ENCODE peak calls at places on chromosomes 6 and 20, in nine cellular contexts. Q is aorta, I is upper lobe of right lung, D is heart right ventricle, B is Peyer's patch, N is mesenchymal stem cell, Y is left ventricle myocardium inferior, C is heart left ventricle, E is dorsolateral prefrontal cortex. T is an unnamed sample.

GRCh38 chr20:50804453-50805348 is 9.8 kb downstream of the BCAS4 start:
- DNase-seq in E (no peak), N (no peak), D (no peak), Q (no peak), I (no peak), C (no peak), Y (no peak), B (no peak), T (no peak)

GRCh38 chr20:58019027-58019849 is 209.2 kb downstream of the ANKRD60 start:
- DNase-seq in B (no peak), Y (no peak), D (no peak), Q (peak), C (no peak), N (no peak), I (no peak), E (no peak), T (no peak)

GRCh38 chr6:22042713-22043112 is 254.1 kb downstream of the PRL start:
- DNase-seq in N (no peak), C (no peak), B (no peak), I (no peak), D (peak), Q (no peak), E (no peak), Y (peak), T (no peak)

GRCh38 chr6:128929869-128930268 is 46.9 kb downstream of the LAMA2 start:
- DNase-seq in E (no peak), Y (no peak), C (no peak), B (no peak), I (no peak), D (no peak), N (no peak), Q (no peak), T (no peak)

GRCh38 chr6:6900566-6901204 is 207.1 kb upstream of the RREB1 start:
- DNase-seq in B (no peak), E (no peak), N (no peak), C (no peak), Y (no peak), D (no peak), Q (no peak), I (no peak), T (no peak)

GRCh38 chr6:21678990-21679389 is 85.4 kb downstream of the SOX4 start:
- DNase-seq in B (no peak), N (peak), C (no peak), Y (no peak), Q (no peak), E (no peak), D (no peak), I (no peak), T (no peak)

GRCh38 chr20:36908603-36909002 is 32.7 kb downstream of the TLDC2 start:
- DNase-seq in I (no peak), E (no peak), Y (no peak), D (no peak), N (no peak), Q (no peak), C (no peak), B (no peak), T (no peak)

GRCh38 chr6:47563162-47563561 is 85.6 kb downstream of the CD2AP start:
- DNase-seq in E (no peak), Q (no peak), C (no peak), N (no peak), B (no peak), D (no peak), Y (no peak), I (no peak), T (no peak)

GRCh38 chr6:96235927-96236326 is 220.2 kb downstream of the FUT9 start:
- DNase-seq in N (no peak), B (no peak), C (no peak), Q (no peak), I (no peak), Y (no peak), D (no peak), E (no peak), T (no peak)

GRCh38 chr6:142940487-142940886 is 4.5 kb downstream of the HIVEP2 start:
- DNase-seq in C (no peak), D (no peak), E (no peak), I (no peak), Y (no peak), N (peak), Q (no peak), B (no peak), T (no peak)

GRCh38 chr6:10099086-10099499 is 315.8 kb downstream of the TFAP2A start:
- DNase-seq in N (no peak), I (no peak), E (peak), D (no peak), B (no peak), Y (no peak), C (peak), Q (peak), T (peak)

GRCh38 chr6:4136354-4136831 is 1.0 kb upstream of the ECI2 start:
- DNase-seq in Y (no peak), D (no peak), E (no peak), C (no peak), B (no peak), N (no peak), Q (no peak), I (no peak), T (no peak)

GRCh38 chr20:29319725-29320124 is 1937.7 kb upstream of the DEFB115 start:
- DNase-seq in Y (no peak), N (no peak), C (peak), B (no peak), D (no peak), I (no peak), E (no peak), Q (no peak), T (no peak)

GRCh38 chr20:1940581-1940980 is 45.4 kb downstream of the SIRPA start:
- DNase-seq in Q (no peak), D (no peak), C (no peak), E (no peak), Y (no peak), I (no peak), B (no peak), N (no peak), T (no peak)

GRCh38 chr6:166532302-166532701 is 54.2 kb downstream of the RAMACL start:
- DNase-seq in Y (no peak), N (no peak), E (no peak), B (no peak), I (no peak), Q (no peak), C (no peak), D (no peak), T (no peak)

GRCh38 chr20:1776608-1777475 is 118.4 kb upstream of the SIRPA start:
- DNase-seq in N (peak), B (peak), I (peak), Y (peak), Q (peak), E (peak), C (peak), D (peak), T (peak)

GRCh38 chr6:21537660-21538059 is 55.9 kb upstream of the SOX4 start:
- DNase-seq in D (no peak), B (no peak), C (no peak), Y (no peak), Q (no peak), N (no peak), I (no peak), E (no peak), T (no peak)

GRCh38 chr6:107064579-107065065 is 36.6 kb downstream of the MTRES1 start:
- DNase-seq in Y (no peak), I (no peak), N (peak), Q (no peak), C (no peak), E (no peak), D (peak), B (no peak), T (no peak)

GRCh38 chr6:151322570-151322969 is 68.8 kb downstream of the ZBTB2 start:
- DNase-seq in B (no peak), Q (no peak), I (no peak), D (no peak), E (no peak), Y (no peak), C (no peak), N (no peak), T (no peak)

GRCh38 chr20:6993016-6993415 is 225.5 kb downstream of the BMP2 start:
- DNase-seq in I (no peak), N (no peak), E (no peak), B (no peak), D (no peak), Y (no peak), C (no peak), Q (no peak), T (no peak)

GRCh38 chr6:95545226-95545625 is 32.1 kb upstream of the MANEA start:
- DNase-seq in Y (no peak), E (no peak), B (no peak), I (no peak), C (no peak), Q (no peak), N (no peak), D (peak), T (no peak)

GRCh38 chr6:81171991-81172740 is 580.3 kb downstream of the TENT5A start:
- DNase-seq in Y (peak), N (peak), C (no peak), Q (peak), I (no peak), E (no peak), B (no peak), D (peak), T (no peak)

GRCh38 chr6:106514281-106514885 is 114.9 kb downstream of the RTN4IP1 start:
- DNase-seq in D (no peak), Y (no peak), B (no peak), N (no peak), C (no peak), I (no peak), E (no peak), Q (no peak), T (no peak)

GRCh38 chr6:154907293-154907692 is 87.8 kb upstream of the TIAM2 start:
- DNase-seq in C (no peak), E (no peak), B (no peak), I (no peak), Q (peak), Y (no peak), N (no peak), D (no peak), T (no peak)

GRCh38 chr6:83113258-83113657 is 45.8 kb downstream of the DOP1A start:
- DNase-seq in B (no peak), Q (no peak), E (no peak), N (no peak), Y (no peak), D (no peak), C (no peak), I (no peak), T (no peak)

GRCh38 chr6:30841644-30842504 is 42.4 kb upstream of the DDR1 start:
- DNase-seq in B (peak), E (no peak), D (no peak), N (peak), Y (no peak), I (no peak), Q (no peak), C (no peak), T (no peak)

GRCh38 chr6:160172704-160173103 is 51.1 kb downstream of the SLC22A1 start:
- DNase-seq in E (no peak), D (no peak), B (no peak), I (no peak), Y (no peak), C (no peak), Q (no peak), N (no peak), T (no peak)

GRCh38 chr6:137915778-137916177 is 48.7 kb downstream of the TNFAIP3 start:
- DNase-seq in N (no peak), E (no peak), I (no peak), D (no peak), Y (no peak), C (no peak), Q (no peak), B (no peak), T (no peak)

GRCh38 chr6:43951063-43951755 is 176.0 kb downstream of the MRPL14 start:
- DNase-seq in D (peak), Y (peak), E (no peak), Q (no peak), C (no peak), B (peak), I (peak), N (peak), T (no peak)

GRCh38 chr6:16505711-16506362 is 255.4 kb downstream of the ATXN1 start:
- DNase-seq in C (no peak), B (no peak), Y (no peak), Q (no peak), E (peak), D (peak), N (peak), I (no peak), T (no peak)

GRCh38 chr6:26155066-26155925 is 68.1 kb downstream of the HFE start:
- DNase-seq in N (peak), I (peak), B (no peak), Q (no peak), C (no peak), Y (peak), E (peak), D (peak), T (peak)

GRCh38 chr20:61295726-61296628 is 43.9 kb downstream of the CDH4 start:
- DNase-seq in E (no peak), N (no peak), Q (no peak), Y (no peak), B (no peak), I (no peak), C (no peak), D (no peak), T (no peak)

GRCh38 chr6:68238097-68238597 is 396.9 kb upstream of the ADGRB3 start:
- DNase-seq in B (no peak), D (no peak), C (no peak), I (no peak), Y (no peak), E (no peak), N (peak), Q (no peak), T (no peak)

GRCh38 chr20:41052742-41053419 is 24.3 kb downstream of the TOP1 start:
- DNase-seq in D (peak), Q (no peak), N (peak), Y (no peak), B (no peak), E (no peak), I (no peak), C (no peak), T (no peak)

GRCh38 chr20:46894971-46895905 is 595 bp downstream of the EYA2 start:
- DNase-seq in N (no peak), I (no peak), D (no peak), C (no peak), Q (peak), E (no peak), B (no peak), Y (no peak), T (no peak)

GRCh38 chr6:132919476-132919875 is 105.1 kb downstream of the RPS12 start:
- DNase-seq in E (no peak), Q (peak), D (peak), Y (peak), N (peak), C (peak), I (peak), B (no peak), T (peak)

GRCh38 chr20:50837532-50838321 is 42.9 kb downstream of the BCAS4 start:
- DNase-seq in Y (peak), I (no peak), E (peak), C (no peak), N (no peak), B (no peak), D (no peak), Q (peak), T (no peak)

GRCh38 chr6:95614094-95614493 is 36.8 kb downstream of the MANEA start:
- DNase-seq in C (no peak), I (no peak), Y (no peak), N (no peak), Q (no peak), D (no peak), B (no peak), E (no peak), T (no peak)

GRCh38 chr20:40678286-40678835 is 10.7 kb downstream of the MAFB start:
- DNase-seq in E (no peak), Y (no peak), B (no peak), I (no peak), C (no peak), D (no peak), N (no peak), Q (no peak), T (no peak)

GRCh38 chr6:32191696-32192607 is 491 bp downstream of the GPSM3 start:
- DNase-seq in Q (no peak), N (no peak), Y (no peak), C (peak), E (no peak), I (no peak), D (no peak), B (no peak), T (no peak)

GRCh38 chr6:32190946-32191677 is 1.1 kb upstream of the PBX2 start:
- DNase-seq in E (no peak), C (peak), B (no peak), N (no peak), D (no peak), Y (no peak), I (no peak), Q (no peak), T (no peak)

GRCh38 chr6:32194388-32194787 is 1.9 kb upstream of the GPSM3 start:
- DNase-seq in Q (no peak), I (no peak), E (no peak), C (no peak), Y (no peak), N (no peak), B (no peak), D (no peak), T (no peak)

GRCh38 chr6:32190054-32190945 is at the start of gene PBX2:
- DNase-seq in N (peak), E (peak), B (peak), Y (peak), I (peak), D (peak), Q (peak), C (peak), T (peak)

GRCh38 chr6:32192608-32193039 is at the start of gene GPSM3:
- DNase-seq in E (no peak), D (peak), C (peak), Q (peak), B (peak), Y (peak), I (peak), N (peak), T (no peak)
- H3K27ac ChIP-seq in E (peak), D (peak), C (peak), Q (no peak), B (peak), Y (peak), I (peak), N (no peak), T (peak)

GRCh38 chr20:44218441-44218840 is 7.9 kb upstream of the OSER1 start:
- DNase-seq in B (no peak), Y (no peak), Q (no peak), E (no peak), N (no peak), D (no peak), I (no peak), C (no peak), T (no peak)
- H3K4me3 ChIP-seq in B (no peak), Y (peak), Q (no peak), E (no peak), N (no peak), D (peak), I (peak), C (no peak), T (no peak)

DNA sequence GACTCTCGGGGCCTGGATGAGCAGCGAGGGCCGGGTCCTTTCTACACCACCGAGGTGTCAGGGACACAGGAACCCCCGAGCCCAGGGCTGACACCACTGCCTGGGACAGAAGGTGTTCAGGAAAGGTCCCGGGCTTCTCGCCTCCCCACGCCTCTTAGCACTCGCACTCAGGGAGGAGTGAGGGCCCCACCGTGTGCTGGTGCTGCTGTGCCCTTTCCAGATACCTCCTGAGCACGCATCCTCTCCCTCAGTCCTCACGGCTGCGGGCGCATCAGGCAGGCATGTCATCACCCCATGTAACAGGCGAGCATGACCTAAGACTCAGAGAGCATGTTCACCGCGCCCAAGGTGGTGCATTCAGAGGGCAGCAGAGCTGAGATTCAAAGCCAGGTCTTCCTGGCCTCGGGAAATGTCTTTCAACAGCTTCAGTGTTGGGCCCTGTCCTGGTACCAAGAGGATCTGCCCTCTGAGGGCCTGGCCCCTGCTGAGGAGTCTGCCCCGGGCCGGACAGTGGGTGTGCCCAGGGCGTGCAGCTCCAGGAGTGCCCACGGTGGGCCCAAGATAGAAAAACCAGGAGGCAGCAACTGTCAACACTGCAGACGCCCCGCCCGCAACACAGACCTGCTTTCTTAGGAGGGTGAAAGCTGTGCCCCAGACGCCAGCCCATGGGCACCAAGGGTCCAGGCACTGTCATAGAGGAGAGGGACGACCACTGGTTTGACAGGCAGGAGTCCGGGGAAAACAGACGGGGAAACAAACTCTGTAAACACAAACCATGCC is 29.2 kb downstream of the TGM2 start:
- DNase-seq in C (no peak), N (no peak), Q (peak), Y (no peak), D (no peak), B (peak), E (no peak), I (peak), T (no peak)
- H3K27ac ChIP-seq in C (peak), N (no peak), Q (no peak), Y (peak), D (peak), B (no peak), E (no peak), I (peak), T (no peak)

GRCh38 chr6:127120109-127120786 is 1.8 kb downstream of the RSPO3 start:
- DNase-seq in N (no peak), Q (no peak), Y (no peak), D (no peak), B (peak), E (peak), I (peak), C (no peak), T (no peak)
- H3K4me3 ChIP-seq in N (peak), Q (no peak), Y (peak), D (peak), B (peak), E (peak), I (peak), C (peak), T (peak)

T was measured in breast epithelium.